ENCODE peak calls at places on chromosomes 3 and 15, in eight cellular contexts. I is fibroblast of pulmonary artery, P is A549, S is nephron progenitor cell, N is brain microvascular endothelial cell, K is endothelial cell, A is psoas muscle, B is cardiac muscle cell. C is an unnamed sample.

GRCh38 chr3:165696496-165696895 is 140.7 kb downstream of the BCHE start:
- DNase-seq in I (no peak), P (no peak), S (no peak), N (no peak), K (no peak), A (no peak), B (no peak), C (no peak)

GRCh38 chr3:119517112-119517511 is 18.8 kb downstream of the TIMMDC1 start:
- DNase-seq in I (no peak), P (no peak), S (no peak), N (no peak), K (no peak), A (no peak), B (peak; percentile 72), C (no peak)

GRCh38 chr3:147415337-147415736 is 6.2 kb downstream of the ZIC1 start:
- DNase-seq in I (no peak), P (no peak), S (no peak), N (peak; percentile 12), K (no peak), A (no peak), B (no peak), C (no peak)

GRCh38 chr3:172846706-172847105 is 96.2 kb downstream of the ECT2 start:
- DNase-seq in I (peak; percentile 47), P (no peak), S (no peak), N (no peak), K (no peak), A (no peak), B (no peak), C (no peak)

GRCh38 chr15:59335197-59335786 is 37.4 kb downstream of the MYO1E start:
- DNase-seq in I (no peak), P (no peak), S (no peak), N (no peak), K (no peak), A (no peak), B (peak; percentile 5), C (no peak)

GRCh38 chr3:18429021-18429745 is 4.0 kb upstream of the SATB1 start:
- DNase-seq in I (no peak), P (no peak), S (no peak), N (no peak), K (no peak), A (no peak), B (no peak), C (no peak)

GRCh38 chr3:139110072-139110830 is 65.6 kb upstream of the PRR23C start:
- DNase-seq in I (no peak), P (no peak), S (no peak), N (no peak), K (no peak), A (no peak), B (no peak), C (no peak)

GRCh38 chr3:172102123-172102882 is 62.9 kb downstream of the FNDC3B start:
- DNase-seq in I (no peak), P (no peak), S (no peak), N (no peak), K (no peak), A (no peak), B (no peak), C (peak; percentile 35)

GRCh38 chr3:133457025-133457424 is 57.2 kb downstream of the BFSP2 start:
- DNase-seq in I (no peak), P (no peak), S (no peak), N (no peak), K (no peak), A (no peak), B (no peak), C (no peak)

GRCh38 chr3:14475601-14476000 is 64.5 kb downstream of the GRIP2 start:
- DNase-seq in I (no peak), P (no peak), S (no peak), N (peak; percentile 16), K (no peak), A (no peak), B (no peak), C (no peak)

GRCh38 chr3:155070932-155071387 is 9.2 kb upstream of the MME start:
- DNase-seq in I (peak; percentile 98), P (no peak), S (no peak), N (peak; percentile 96), K (no peak), A (no peak), B (no peak), C (no peak)

GRCh38 chr3:53293867-53294266 is 38.0 kb upstream of the TKT start:
- DNase-seq in I (no peak), P (no peak), S (no peak), N (no peak), K (no peak), A (no peak), B (no peak), C (no peak)

GRCh38 chr3:15291589-15292541 is 40.5 kb downstream of the SH3BP5 start:
- DNase-seq in I (peak; percentile 55), P (no peak), S (no peak), N (no peak), K (no peak), A (no peak), B (no peak), C (no peak)

GRCh38 chr3:57961828-57962447 is 46.3 kb upstream of the FLNB start:
- DNase-seq in I (peak; percentile 73), P (peak; percentile 82), S (no peak), N (peak; percentile 47), K (no peak), A (no peak), B (no peak), C (no peak)

GRCh38 chr3:197331131-197331530 is 32.7 kb upstream of the DLG1 start:
- DNase-seq in I (no peak), P (no peak), S (no peak), N (no peak), K (no peak), A (no peak), B (no peak), C (no peak)
- TF ChIP-seq CTCF in I (peak; percentile 15), P (no peak), S (no peak), N (peak; percentile 19), K (no peak), A (no peak), B (peak; percentile 26), C (no peak)

DNA sequence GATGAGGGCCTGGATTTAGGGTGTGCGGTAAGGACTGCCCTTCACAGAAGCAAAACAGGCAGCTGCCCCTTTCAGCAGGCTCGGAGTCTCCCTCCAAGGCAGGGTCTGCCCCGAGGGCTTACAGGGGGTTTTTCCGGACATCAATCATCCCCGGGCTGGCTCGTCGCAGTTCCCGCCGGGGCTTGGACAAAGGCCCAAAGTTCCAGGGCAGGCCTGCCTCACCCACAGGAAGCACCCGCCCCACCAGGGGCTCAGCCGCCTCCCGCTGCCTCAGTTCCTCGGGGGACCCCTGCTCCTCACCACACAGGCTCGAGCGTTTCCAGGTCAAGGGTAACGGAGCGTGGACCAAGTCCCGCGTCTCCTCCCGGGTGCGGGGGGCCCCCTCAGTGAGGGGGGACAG is 27.0 kb downstream of the KIF7 start:
- DNase-seq in I (no peak), P (no peak), S (no peak), N (no peak), K (no peak), A (peak; percentile 32), B (no peak), C (no peak)
- TF ChIP-seq CTCF in I (no peak), P (no peak), S (no peak), N (no peak), K (no peak), A (no peak), B (no peak), C (no peak)

GRCh38 chr3:9110802-9111201 is 138.6 kb downstream of the SRGAP3 start:
- DNase-seq in I (peak; percentile 3), P (no peak), S (no peak), N (no peak), K (no peak), A (no peak), B (no peak), C (no peak)

GRCh38 chr3:9110316-9110715 is 139.1 kb downstream of the SRGAP3 start:
- DNase-seq in I (no peak), P (no peak), S (no peak), N (no peak), K (no peak), A (no peak), B (no peak), C (no peak)

GRCh38 chr3:9109570-9109914 is 139.9 kb downstream of the SRGAP3 start:
- DNase-seq in I (no peak), P (no peak), S (no peak), N (no peak), K (no peak), A (no peak), B (no peak), C (no peak)

GRCh38 chr3:9113040-9113439 is 136.4 kb downstream of the SRGAP3 start:
- DNase-seq in I (no peak), P (no peak), S (no peak), N (no peak), K (no peak), A (no peak), B (no peak), C (no peak)

DNA sequence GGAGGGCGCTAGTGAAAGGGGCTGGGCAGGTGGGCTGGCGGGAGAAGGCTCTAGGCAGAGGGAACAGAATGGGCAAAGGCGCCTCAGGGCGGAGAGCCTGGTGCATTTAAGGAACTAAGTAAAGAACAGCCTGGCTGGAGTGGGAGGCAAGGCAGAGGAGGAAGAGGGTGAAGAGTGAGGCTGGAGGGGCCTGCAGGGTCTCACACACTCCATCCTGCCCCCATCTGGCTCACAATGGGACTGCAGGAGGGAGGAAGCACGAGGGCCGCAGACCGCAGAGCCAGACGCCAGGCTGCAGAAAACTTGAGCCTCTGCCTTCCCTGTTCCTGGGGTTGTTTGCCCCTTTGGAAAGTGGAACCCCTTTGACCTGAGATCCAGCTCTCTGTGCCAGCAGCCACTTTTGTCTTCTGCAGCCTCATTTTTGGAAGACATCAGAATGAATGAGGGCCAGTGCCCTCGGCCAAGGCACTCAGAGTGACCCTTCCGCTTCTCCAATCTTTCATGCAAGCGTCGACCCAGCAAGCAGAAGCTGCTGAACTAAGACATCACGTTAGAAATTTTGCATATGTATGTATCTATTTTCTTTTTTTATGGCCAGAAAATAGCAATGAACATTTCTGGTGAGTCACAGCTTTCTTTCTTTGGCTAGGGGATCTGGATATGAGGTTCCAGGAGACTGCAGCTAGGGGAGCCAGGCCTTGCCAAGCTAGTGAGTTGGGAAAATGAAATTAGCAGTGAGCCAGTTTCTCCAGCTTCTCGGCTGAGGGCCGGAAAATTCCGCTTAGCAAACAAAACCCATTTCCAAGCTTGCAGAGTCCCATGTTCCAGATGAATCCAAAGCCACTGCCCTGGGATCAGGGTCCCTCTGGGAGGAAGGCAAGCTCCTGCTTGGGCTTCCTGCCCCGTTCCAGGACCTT is 137.8 kb downstream of the SRGAP3 start:
- DNase-seq in I (no peak), P (no peak), S (no peak), N (no peak), K (peak; percentile 29), A (peak; percentile 76), B (no peak), C (no peak)
- TF ChIP-seq CTCF in I (no peak), P (no peak), S (peak; percentile 11), N (peak; percentile 31), K (no peak), A (no peak), B (peak; percentile 19), C (no peak)

DNA sequence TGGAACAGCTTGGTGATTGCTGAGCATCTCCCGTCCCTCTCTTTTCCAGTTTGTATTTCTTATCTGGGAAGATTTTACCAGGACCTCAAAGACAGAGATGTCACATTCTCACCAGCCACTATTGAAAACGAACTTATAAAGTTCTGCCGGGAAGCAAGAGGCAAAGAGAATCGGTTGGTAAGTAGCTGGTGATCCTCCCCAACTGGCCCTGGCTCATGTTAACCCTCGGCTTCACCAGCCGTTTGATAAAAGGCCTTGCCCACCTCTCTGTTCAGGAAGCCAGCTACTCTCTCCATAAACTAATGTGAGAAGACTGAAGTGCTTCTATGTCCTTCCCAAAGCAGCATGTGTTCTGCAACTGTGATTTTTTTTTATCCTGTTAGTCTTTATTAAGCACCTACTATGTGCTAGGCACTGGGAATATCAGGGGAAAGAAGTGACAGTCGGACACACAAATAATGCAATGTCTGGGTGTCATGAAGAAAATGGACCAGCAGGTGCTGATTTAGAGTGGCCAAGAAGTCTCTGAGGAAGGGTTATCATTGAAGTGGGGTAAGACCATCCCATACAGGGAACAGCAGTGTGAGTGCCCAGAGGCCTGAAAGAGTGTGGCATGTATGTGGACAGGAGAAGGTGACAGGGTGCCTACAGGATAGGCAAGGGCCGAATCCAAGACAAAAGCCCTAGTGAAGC is 1.2 kb downstream of the MANF start:
- DNase-seq in I (no peak), P (no peak), S (no peak), N (no peak), K (no peak), A (no peak), B (no peak), C (no peak)
- TF ChIP-seq CTCF in I (no peak), P (no peak), S (no peak), N (peak; percentile 24), K (no peak), A (no peak), B (no peak), C (no peak)